ENCODE peak calls at places on chromosomes 6 and 20, in ten cellular contexts. W, L, F, O, S, K, Y, X, B and I are unnamed samples.

GRCh38 chr6:157814883-157815282 is 8.2 kb upstream of the SNX9 start:
- DNase-seq in S (no peak), Y (no peak), B (no peak), F (no peak), X (no peak), O (no peak), W (no peak), L (no peak), K (no peak), I (no peak)

GRCh38 chr6:115908906-115909559 is 151.7 kb downstream of the FRK start:
- DNase-seq in K (no peak), F (no peak), Y (no peak), W (no peak), X (no peak), S (no peak), B (no peak), L (no peak), O (no peak), I (no peak)

GRCh38 chr6:75012018-75012417 is 193.8 kb downstream of the COL12A1 start:
- DNase-seq in S (no peak), X (no peak), W (no peak), B (no peak), K (no peak), L (no peak), O (no peak), Y (no peak), F (no peak), I (no peak)

GRCh38 chr20:62924567-62925419 is 1.5 kb downstream of the DIDO1 start:
- DNase-seq in K (peak; percentile 42), O (peak; percentile 40), B (no peak), X (no peak), W (no peak), L (no peak), F (no peak), Y (no peak), S (peak; percentile 40), I (no peak)

GRCh38 chr20:855466-856360 is 22.2 kb downstream of the FAM110A start:
- DNase-seq in B (no peak), K (no peak), S (no peak), Y (no peak), F (no peak), L (no peak), W (no peak), O (no peak), X (no peak), I (no peak)

GRCh38 chr6:134517145-134517658 is 199.3 kb upstream of the SGK1 start:
- DNase-seq in S (no peak), B (no peak), L (peak; percentile 75), W (no peak), F (peak; percentile 72), O (peak; percentile 94), X (peak; percentile 69), Y (peak; percentile 90), K (peak; percentile 83), I (no peak)

GRCh38 chr6:104014560-104014959 is 845.2 kb downstream of the HACE1 start:
- DNase-seq in X (no peak), B (no peak), O (no peak), K (no peak), W (no peak), S (no peak), F (no peak), L (no peak), Y (no peak), I (no peak)

GRCh38 chr20:48066256-48066655 is 281.0 kb upstream of the SULF2 start:
- DNase-seq in K (peak; percentile 14), S (no peak), B (no peak), W (no peak), Y (no peak), O (no peak), F (no peak), L (no peak), X (no peak), I (no peak)

GRCh38 chr20:46558511-46558959 is 8.1 kb upstream of the OCSTAMP start:
- DNase-seq in S (no peak), W (no peak), Y (peak; percentile 46), L (no peak), K (peak; percentile 73), O (peak; percentile 10), X (no peak), B (no peak), F (no peak), I (no peak)

GRCh38 chr6:84688187-84688878 is 76.1 kb downstream of the TBX18 start:
- DNase-seq in O (no peak), F (no peak), W (no peak), L (no peak), K (no peak), Y (no peak), B (no peak), X (no peak), S (no peak), I (no peak)

GRCh38 chr20:20413801-20414200 is 45.9 kb downstream of the INSM1 start:
- DNase-seq in W (no peak), F (no peak), X (no peak), K (no peak), O (no peak), S (no peak), B (no peak), Y (no peak), L (no peak), I (no peak)
- TF ChIP-seq POLR2A in W (no peak), F (no peak), X (no peak), K (no peak), O (no peak), S (no peak), B (no peak), Y (no peak), L (no peak), I (no peak)

GRCh38 chr6:34768148-34768547 is 10.8 kb downstream of the SNRPC start:
- DNase-seq in O (no peak), Y (no peak), S (no peak), B (no peak), X (no peak), W (no peak), K (no peak), L (no peak), F (no peak), I (no peak)

GRCh38 chr6:34772940-34773339 is 15.6 kb downstream of the SNRPC start:
- DNase-seq in F (no peak), S (no peak), K (no peak), L (no peak), X (no peak), Y (no peak), O (no peak), W (no peak), B (no peak), I (no peak)

GRCh38 chr6:34771727-34772126 is 14.4 kb downstream of the SNRPC start:
- DNase-seq in B (peak; percentile 5), W (no peak), Y (no peak), S (no peak), F (no peak), L (no peak), K (no peak), O (no peak), X (no peak), I (no peak)

GRCh38 chr6:34774967-34775366 is 16.9 kb upstream of the BLTP3A start:
- DNase-seq in K (no peak), B (no peak), Y (no peak), O (no peak), X (no peak), L (no peak), W (no peak), F (no peak), S (no peak), I (no peak)

DNA sequence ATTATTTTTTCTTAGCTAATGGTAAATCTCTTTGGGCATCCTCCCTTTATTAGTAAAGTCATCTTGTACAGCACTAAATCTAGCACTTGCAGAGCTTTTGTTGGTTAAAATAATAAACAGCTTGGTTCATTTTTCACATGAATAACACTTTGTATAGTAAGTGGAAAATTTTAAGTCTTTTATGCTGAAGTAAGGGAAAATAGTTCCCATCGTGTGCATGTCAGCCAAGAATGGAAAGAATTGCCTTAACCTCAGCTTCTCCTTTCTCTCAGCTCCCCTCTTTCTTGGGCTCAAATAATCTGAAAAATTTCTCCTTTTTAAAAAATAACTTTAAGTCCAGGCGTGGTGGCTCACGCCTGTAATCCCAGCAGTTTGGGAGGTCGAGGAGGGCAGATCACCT is 16.6 kb downstream of the SNRPC start:
- DNase-seq in L (no peak), O (no peak), S (no peak), W (no peak), K (no peak), X (no peak), F (no peak), B (no peak), Y (no peak), I (no peak)
- H3K27ac ChIP-seq in L (no peak overlapping the region), O (no peak overlapping the region), S (no peak overlapping the region), W (no peak overlapping the region), K (no peak overlapping the region), X (no peak overlapping the region), F (no peak overlapping the region), B (no peak overlapping the region), Y (peak overlapping the region; percentile 4), I (no peak overlapping the region)

DNA sequence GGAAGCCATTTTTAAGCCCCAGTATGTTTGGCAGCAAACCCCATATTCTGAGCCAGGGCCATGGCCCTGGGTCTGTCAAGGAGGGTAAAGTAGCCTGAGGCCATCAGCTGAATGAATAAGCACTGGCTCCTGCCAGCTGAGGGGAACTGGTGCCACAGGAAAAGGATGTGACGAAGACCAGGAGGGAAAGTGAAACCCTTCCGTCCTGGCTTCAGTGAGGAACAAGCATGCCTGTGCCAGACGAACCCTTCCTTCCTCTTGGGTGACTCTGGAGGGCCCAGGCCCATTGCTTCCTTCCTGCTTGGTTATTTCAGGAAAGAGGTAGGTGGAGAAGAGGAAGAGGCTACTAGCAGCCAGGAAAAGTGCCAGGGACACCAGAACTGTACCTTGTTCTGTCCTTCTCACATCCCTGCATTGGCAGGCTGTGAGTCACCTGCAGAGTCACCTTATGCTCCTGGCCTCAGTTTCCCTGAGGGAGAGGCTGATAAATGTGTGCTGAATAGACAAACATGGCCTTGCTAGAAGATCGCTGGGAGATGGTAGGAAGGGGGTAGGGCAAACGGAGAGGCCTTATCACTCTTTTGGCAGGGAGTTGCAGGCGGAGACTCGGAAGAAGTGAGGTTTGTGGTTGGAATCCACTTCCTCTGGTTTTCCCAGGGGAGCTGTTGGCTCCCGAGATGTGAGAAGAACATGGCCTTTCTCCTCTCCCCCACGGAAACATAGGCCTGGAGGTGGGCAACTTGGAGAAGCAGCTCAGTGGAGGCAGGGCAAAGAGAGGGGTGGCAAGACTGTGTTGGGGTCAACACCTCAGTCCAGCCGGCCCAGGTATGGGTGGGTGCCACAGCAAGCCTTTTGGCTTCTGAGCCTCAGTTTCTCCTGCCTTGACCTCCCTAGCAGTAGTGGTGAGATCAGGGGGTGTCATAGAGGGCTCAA is 37.4 kb downstream of the COX4I2 start:
- DNase-seq in L (peak; percentile 40), Y (peak; percentile 83), K (no peak), W (no peak), B (no peak), X (peak; percentile 50), O (peak; percentile 77), S (peak; percentile 69), F (peak; percentile 79), I (no peak)
- TF ChIP-seq POLR2A in L (no peak), Y (no peak), K (no peak), W (peak; percentile 16), B (no peak), X (no peak), O (no peak), S (no peak), F (no peak), I (no peak)

DNA sequence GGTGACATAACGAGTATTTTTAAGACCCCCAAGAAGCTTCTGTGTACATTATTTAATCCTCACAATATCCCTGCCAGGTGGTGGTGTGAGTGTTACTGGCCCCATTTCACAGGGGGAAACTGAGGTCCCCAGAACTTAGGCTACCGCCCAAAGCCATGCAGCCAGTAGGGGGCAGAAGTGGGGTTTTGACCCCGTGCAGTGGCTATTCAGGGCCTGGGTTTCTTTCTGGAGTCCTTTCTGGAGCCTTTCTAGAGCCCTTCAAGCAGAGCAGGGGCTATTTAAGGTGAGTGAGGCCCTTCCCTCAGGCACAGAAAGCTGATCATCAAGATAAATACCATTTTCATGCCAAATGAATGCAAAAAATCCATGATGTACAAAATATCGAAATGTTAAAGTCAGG is 59.0 kb downstream of the CTCFL start:
- DNase-seq in L (no peak), F (no peak), K (no peak), X (no peak), O (no peak), Y (no peak), B (no peak), W (no peak), S (no peak), I (no peak)
- H3K27ac ChIP-seq in L (no peak overlapping the region), F (no peak overlapping the region), K (no peak overlapping the region), X (no peak overlapping the region), O (no peak overlapping the region), Y (no peak overlapping the region), B (no peak overlapping the region), W (no peak overlapping the region), S (no peak overlapping the region), I (peak overlapping the region; percentile 20)